ENCODE peak calls at places on chromosomes 4 and X, in nine cellular contexts. R is tibial artery; D is left ventricle myocardium inferior; F is GM23248; E is CD8-positive, alpha-beta T cell; Y is spleen; S is CD8-positive, alpha-beta memory T cell; N is lower lobe of right lung; O is mammary epithelial cell. W is an unnamed sample.

GRCh38 chr4:72390409-72390808 is 178.6 kb downstream of the ADAMTS3 start:
- DNase-seq in R (no peak), D (no peak), F (peak; percentile 61), E (no peak), Y (no peak), S (no peak), N (no peak), O (peak; percentile 6), W (no peak)

GRCh38 chr4:86778169-86778568 is 71.0 kb downstream of the SLC10A6 start:
- DNase-seq in R (no peak), D (no peak), F (no peak), E (no peak), Y (no peak), S (no peak), N (no peak), O (no peak), W (no peak)

GRCh38 chr4:175125410-175126068 is 207.4 kb downstream of the ADAM29 start:
- DNase-seq in R (no peak), D (no peak), F (no peak), E (no peak), Y (no peak), S (no peak), N (no peak), O (peak; percentile 17), W (no peak)

GRCh38 chrX:109987884-109988283 is 15.0 kb upstream of the TMEM164 start:
- DNase-seq in R (no peak), D (no peak), F (no peak), E (no peak), Y (no peak), S (no peak), N (no peak), O (no peak), W (no peak)

GRCh38 chr4:175419120-175419774 is 392.8 kb downstream of the GPM6A start:
- DNase-seq in R (no peak), D (no peak), F (peak; percentile 96), E (no peak), Y (no peak), S (no peak), N (no peak), O (peak; percentile 82), W (no peak)

GRCh38 chr4:82561745-82562552 is at the start of gene TMEM150C:
- DNase-seq in R (no peak), D (peak; percentile 43), F (peak; percentile 61), E (no peak), Y (no peak), S (no peak), N (no peak), O (no peak), W (peak; percentile 79)

GRCh38 chr4:118826723-118827444 is 9.0 kb downstream of the SEC24D start:
- DNase-seq in R (no peak), D (no peak), F (no peak), E (no peak), Y (no peak), S (no peak), N (no peak), O (no peak), W (no peak)

GRCh38 chr4:113383111-113383785 is 333.8 kb downstream of the ANK2 start:
- DNase-seq in R (no peak), D (no peak), F (peak; percentile 94), E (no peak), Y (no peak), S (no peak), N (no peak), O (peak; percentile 17), W (no peak)

GRCh38 chr4:81504685-81505598 is 33.2 kb upstream of the RASGEF1B start:
- DNase-seq in R (peak; percentile 86), D (peak; percentile 65), F (peak; percentile 50), E (peak; percentile 67), Y (peak; percentile 91), S (peak; percentile 45), N (peak; percentile 84), O (no peak), W (peak; percentile 80)

GRCh38 chr4:663438-664428 is 10.3 kb downstream of the ATP5ME start:
- DNase-seq in R (no peak), D (peak; percentile 54), F (no peak), E (peak; percentile 81), Y (peak; percentile 95), S (peak; percentile 74), N (peak; percentile 86), O (no peak), W (peak; percentile 70)

GRCh38 chr4:89765966-89766365 is 71.0 kb downstream of the SNCA start:
- DNase-seq in R (no peak), D (no peak), F (peak; percentile 68), E (no peak), Y (no peak), S (no peak), N (no peak), O (peak; percentile 86), W (no peak)

GRCh38 chr4:114384629-114385028 is 214.0 kb upstream of the UGT8 start:
- DNase-seq in R (no peak), D (no peak), F (peak; percentile 76), E (no peak), Y (no peak), S (no peak), N (no peak), O (no peak), W (no peak)

GRCh38 chrX:38205037-38205436 is 15.6 kb downstream of the SRPX start:
- DNase-seq in R (no peak), D (no peak), F (no peak), E (no peak), Y (no peak), S (no peak), N (no peak), O (no peak), W (no peak)

GRCh38 chrX:133375558-133376340 is 39.5 kb downstream of the GPC4 start:
- DNase-seq in R (peak; percentile 60), D (peak; percentile 13), F (no peak), E (no peak), Y (no peak), S (no peak), N (no peak), O (no peak), W (peak; percentile 67)

GRCh38 chrX:16882188-16882587 is 12.0 kb upstream of the RBBP7 start:
- DNase-seq in R (peak; percentile 63), D (peak; percentile 18), F (peak; percentile 47), E (no peak), Y (peak; percentile 81), S (no peak), N (peak; percentile 52), O (peak; percentile 20), W (no peak)

GRCh38 chrX:43121637-43122036 is 343.7 kb upstream of the PPP1R2C start:
- DNase-seq in R (no peak), D (no peak), F (no peak), E (no peak), Y (no peak), S (no peak), N (no peak), O (peak; percentile 9), W (no peak)

GRCh38 chr4:120902925-120903324 is 19.6 kb downstream of the PRDM5 start:
- DNase-seq in R (no peak), D (no peak), F (no peak), E (no peak), Y (no peak), S (no peak), N (no peak), O (no peak), W (no peak)

GRCh38 chrX:20263474-20263873 is 3.2 kb downstream of the RPS6KA3 start:
- DNase-seq in R (no peak), D (no peak), F (peak; percentile 43), E (no peak), Y (no peak), S (no peak), N (no peak), O (peak; percentile 32), W (no peak)

GRCh38 chr4:92091335-92091734 is 212.4 kb upstream of the GRID2 start:
- DNase-seq in R (no peak), D (no peak), F (peak; percentile 51), E (no peak), Y (no peak), S (no peak), N (no peak), O (no peak), W (no peak)

GRCh38 chr4:153479118-153479517 is 13.0 kb downstream of the TMEM131L start:
- DNase-seq in R (no peak), D (no peak), F (no peak), E (no peak), Y (no peak), S (no peak), N (no peak), O (no peak), W (no peak)
- H3K4me1 ChIP-seq in R (peaks cover 21% of the 10 kb centered on the region), D (peaks cover 49% of the 10 kb centered on the region), F (no peaks in the 10 kb centered on the region), E (peaks cover 43% of the 10 kb centered on the region), Y (peaks cover 95% of the 10 kb centered on the region), S (peaks cover 65% of the 10 kb centered on the region), N (peaks cover 12% of the 10 kb centered on the region), O (peaks cover 16% of the 10 kb centered on the region), W (no peaks in the 10 kb centered on the region)

GRCh38 chrX:2697306-2697705 is 6.2 kb downstream of the CD99 start:
- DNase-seq in R (no peak), D (no peak), F (peak; percentile 40), E (no peak), Y (peak; percentile 37), S (no peak), N (no peak), O (peak; percentile 54), W (no peak)
- H3K4me1 ChIP-seq in R (peaks cover 53% of the 10 kb centered on the region), D (peaks cover 100% of the 10 kb centered on the region), F (peaks cover 49% of the 10 kb centered on the region), E (peaks cover 83% of the 10 kb centered on the region), Y (peaks cover 87% of the 10 kb centered on the region), S (peaks cover 94% of the 10 kb centered on the region), N (peaks cover 83% of the 10 kb centered on the region), O (peaks cover 20% of the 10 kb centered on the region), W (peaks cover 43% of the 10 kb centered on the region)

DNA sequence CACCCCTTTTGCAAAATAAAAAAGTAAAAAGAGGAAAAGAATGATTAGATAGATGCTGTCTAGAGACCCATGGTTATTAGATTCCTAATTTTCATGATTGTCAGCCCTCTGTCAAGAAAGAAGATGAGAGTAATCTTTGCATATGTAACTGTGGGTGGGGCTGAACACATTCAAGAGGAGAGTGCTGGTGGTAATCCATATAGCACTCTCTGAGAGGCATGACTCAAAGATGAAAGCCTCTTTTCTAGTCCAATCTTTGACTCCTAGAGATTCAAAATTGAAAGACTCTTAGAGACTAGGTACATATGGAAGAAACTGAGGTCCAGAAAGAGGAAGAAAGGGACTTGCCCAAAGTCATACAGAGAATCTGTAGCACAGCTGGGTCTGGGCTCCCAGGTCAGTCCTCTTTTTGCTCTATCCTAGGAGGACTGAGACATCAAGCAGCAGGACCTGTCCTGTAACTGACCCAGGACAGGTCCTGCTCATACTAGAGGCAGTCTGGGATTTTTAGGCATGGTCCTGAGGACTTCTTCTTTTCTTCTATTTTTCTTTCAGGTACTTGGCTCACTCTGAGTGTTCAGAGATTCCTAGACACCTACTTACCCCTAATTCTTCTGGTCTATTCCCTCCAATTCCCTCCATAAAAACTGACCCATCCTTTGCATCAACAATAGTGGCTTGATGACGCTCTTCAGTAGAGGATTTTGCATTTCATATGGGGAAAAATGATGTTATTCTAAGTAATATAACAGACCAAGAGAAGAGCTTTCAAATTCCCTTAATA is 23.8 kb downstream of the VSIG4 start:
- DNase-seq in R (no peak), D (no peak), F (no peak), E (no peak), Y (no peak), S (no peak), N (no peak), O (no peak), W (no peak)
- H3K4me1 ChIP-seq in R (no peaks in the 10 kb centered on the region), D (no peaks in the 10 kb centered on the region), F (no peaks in the 10 kb centered on the region), E (peaks cover 72% of the 10 kb centered on the region), Y (peaks cover 36% of the 10 kb centered on the region), S (peaks cover 94% of the 10 kb centered on the region), N (no peaks in the 10 kb centered on the region), O (peaks cover 5% of the 10 kb centered on the region), W (no peaks in the 10 kb centered on the region)

DNA sequence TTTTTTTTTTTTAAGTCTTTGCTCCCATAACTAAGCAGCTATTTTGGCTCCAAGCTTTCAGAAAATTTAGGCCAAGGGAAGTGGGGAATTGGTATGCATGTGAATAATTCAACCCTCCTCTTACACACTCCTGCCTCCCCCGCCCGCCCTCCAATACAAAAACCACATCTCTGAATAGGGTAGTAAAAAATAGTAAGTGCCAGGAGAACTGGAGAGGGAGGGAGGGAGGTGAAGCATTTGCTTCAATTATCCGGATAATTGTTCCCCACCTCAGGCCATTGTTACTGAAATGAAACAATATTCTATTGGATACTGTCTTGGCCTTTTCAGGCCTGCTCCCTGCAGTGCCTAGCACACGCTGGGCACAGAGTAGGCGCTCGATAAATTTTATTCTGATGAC is 5.5 kb upstream of the GSX2 start:
- DNase-seq in R (no peak), D (no peak), F (no peak), E (no peak), Y (no peak), S (no peak), N (no peak), O (no peak), W (no peak)
- H3K4me1 ChIP-seq in R (peaks cover 24% of the 10 kb centered on the region), D (peaks cover 23% of the 10 kb centered on the region), F (peaks cover 7% of the 10 kb centered on the region), E (peaks cover 39% of the 10 kb centered on the region), Y (peaks cover 37% of the 10 kb centered on the region), S (peaks cover 21% of the 10 kb centered on the region), N (peaks cover 27% of the 10 kb centered on the region), O (peaks cover 19% of the 10 kb centered on the region), W (peaks cover 4% of the 10 kb centered on the region)